ENCODE peak calls at places on chromosomes 16 and 17, in five cellular contexts. One of them, this sample, is unnamed.

GRCh38 chr17:49618112-49618611 is 42.5 kb downstream of the NXPH3 start:
- DNase-seq in stimulated activated CD8-positive, alpha-beta memory T cell treated with anti-CD3 and anti-CD28 coated beads, Interleukin-4, amount 100 ng/mL, for 1 hour: no peak
- DNase-seq in mesendoderm: no peak
- DNase-seq in OCI-LY7: no peak
- DNase-seq in HEK293T: no peak
- DNase-seq in this sample: no peak

GRCh38 chr17:19940722-19941464 is 36.7 kb downstream of the AKAP10 start:
- DNase-seq in OCI-LY7: no peak
- DNase-seq in mesendoderm: peak
- DNase-seq in stimulated activated CD8-positive, alpha-beta memory T cell treated with anti-CD3 and anti-CD28 coated beads, Interleukin-4, amount 100 ng/mL, for 1 hour: no peak
- DNase-seq in HEK293T: no peak
- DNase-seq in this sample: no peak

GRCh38 chr17:38731526-38732294 is 1.6 kb downstream of the CISD3 start:
- DNase-seq in OCI-LY7: no peak
- DNase-seq in HEK293T: no peak
- DNase-seq in mesendoderm: no peak
- DNase-seq in stimulated activated CD8-positive, alpha-beta memory T cell treated with anti-CD3 and anti-CD28 coated beads, Interleukin-4, amount 100 ng/mL, for 1 hour: no peak
- DNase-seq in this sample: no peak

GRCh38 chr17:2947996-2948550 is 115.3 kb downstream of the OR1D5 start:
- DNase-seq in HEK293T: no peak
- DNase-seq in OCI-LY7: no peak
- DNase-seq in stimulated activated CD8-positive, alpha-beta memory T cell treated with anti-CD3 and anti-CD28 coated beads, Interleukin-4, amount 100 ng/mL, for 1 hour: no peak
- DNase-seq in mesendoderm: no peak
- DNase-seq in this sample: no peak

GRCh38 chr16:984736-985135 is 3.2 kb downstream of the SOX8 start:
- DNase-seq in stimulated activated CD8-positive, alpha-beta memory T cell treated with anti-CD3 and anti-CD28 coated beads, Interleukin-4, amount 100 ng/mL, for 1 hour: no peak
- DNase-seq in mesendoderm: no peak
- DNase-seq in OCI-LY7: no peak
- DNase-seq in HEK293T: no peak
- DNase-seq in this sample: no peak

GRCh38 chr16:11687606-11688519 is 19.6 kb downstream of the SNN start:
- DNase-seq in stimulated activated CD8-positive, alpha-beta memory T cell treated with anti-CD3 and anti-CD28 coated beads, Interleukin-4, amount 100 ng/mL, for 1 hour: no peak
- DNase-seq in mesendoderm: no peak
- DNase-seq in OCI-LY7: peak
- DNase-seq in HEK293T: no peak
- DNase-seq in this sample: no peak

GRCh38 chr17:54196751-54197150 is 374.0 kb downstream of the KIF2B start:
- DNase-seq in stimulated activated CD8-positive, alpha-beta memory T cell treated with anti-CD3 and anti-CD28 coated beads, Interleukin-4, amount 100 ng/mL, for 1 hour: no peak
- DNase-seq in HEK293T: no peak
- DNase-seq in OCI-LY7: no peak
- DNase-seq in mesendoderm: no peak
- DNase-seq in this sample: no peak

GRCh38 chr17:62652251-62653001 is 25.0 kb downstream of the MRC2 start:
- DNase-seq in mesendoderm: peak
- DNase-seq in HEK293T: peak
- DNase-seq in OCI-LY7: no peak
- DNase-seq in stimulated activated CD8-positive, alpha-beta memory T cell treated with anti-CD3 and anti-CD28 coated beads, Interleukin-4, amount 100 ng/mL, for 1 hour: no peak
- DNase-seq in this sample: no peak

GRCh38 chr16:72940886-72941285 is 107.0 kb downstream of the ZFHX3 start:
- DNase-seq in stimulated activated CD8-positive, alpha-beta memory T cell treated with anti-CD3 and anti-CD28 coated beads, Interleukin-4, amount 100 ng/mL, for 1 hour: no peak
- DNase-seq in mesendoderm: no peak
- DNase-seq in OCI-LY7: no peak
- DNase-seq in HEK293T: no peak
- DNase-seq in this sample: no peak

GRCh38 chr16:89138843-89139520 is 32.6 kb upstream of the CDH15 start:
- DNase-seq in OCI-LY7: no peak
- DNase-seq in mesendoderm: no peak
- DNase-seq in HEK293T: no peak
- DNase-seq in stimulated activated CD8-positive, alpha-beta memory T cell treated with anti-CD3 and anti-CD28 coated beads, Interleukin-4, amount 100 ng/mL, for 1 hour: no peak
- DNase-seq in this sample: no peak

GRCh38 chr16:3012828-3013420 is at the start of gene CLDN9:
- DNase-seq in HEK293T: no peak
- DNase-seq in mesendoderm: peak
- DNase-seq in stimulated activated CD8-positive, alpha-beta memory T cell treated with anti-CD3 and anti-CD28 coated beads, Interleukin-4, amount 100 ng/mL, for 1 hour: no peak
- DNase-seq in OCI-LY7: no peak
- DNase-seq in this sample: no peak

GRCh38 chr16:46658925-46659324 is 30.1 kb downstream of the VPS35 start:
- DNase-seq in HEK293T: no peak
- DNase-seq in mesendoderm: no peak
- DNase-seq in stimulated activated CD8-positive, alpha-beta memory T cell treated with anti-CD3 and anti-CD28 coated beads, Interleukin-4, amount 100 ng/mL, for 1 hour: no peak
- DNase-seq in OCI-LY7: peak
- DNase-seq in this sample: no peak

GRCh38 chr17:77836557-77837041 is 121.9 kb upstream of the TNRC6C start:
- DNase-seq in OCI-LY7: no peak
- DNase-seq in HEK293T: no peak
- DNase-seq in stimulated activated CD8-positive, alpha-beta memory T cell treated with anti-CD3 and anti-CD28 coated beads, Interleukin-4, amount 100 ng/mL, for 1 hour: no peak
- DNase-seq in mesendoderm: no peak
- DNase-seq in this sample: no peak

GRCh38 chr16:82629441-82630027 is 2.8 kb downstream of the CDH13 start:
- DNase-seq in OCI-LY7: no peak
- DNase-seq in stimulated activated CD8-positive, alpha-beta memory T cell treated with anti-CD3 and anti-CD28 coated beads, Interleukin-4, amount 100 ng/mL, for 1 hour: no peak
- DNase-seq in mesendoderm: peak
- DNase-seq in HEK293T: no peak
- DNase-seq in this sample: no peak

GRCh38 chr17:9054146-9054545 is 32.8 kb downstream of the NTN1 start:
- DNase-seq in mesendoderm: peak
- DNase-seq in OCI-LY7: no peak
- DNase-seq in stimulated activated CD8-positive, alpha-beta memory T cell treated with anti-CD3 and anti-CD28 coated beads, Interleukin-4, amount 100 ng/mL, for 1 hour: no peak
- DNase-seq in HEK293T: no peak
- DNase-seq in this sample: no peak

GRCh38 chr17:45320931-45321461 is 4.2 kb upstream of the MAP3K14 start:
- DNase-seq in OCI-LY7: no peak
- DNase-seq in HEK293T: peak
- DNase-seq in mesendoderm: peak
- DNase-seq in stimulated activated CD8-positive, alpha-beta memory T cell treated with anti-CD3 and anti-CD28 coated beads, Interleukin-4, amount 100 ng/mL, for 1 hour: no peak
- DNase-seq in this sample: no peak

GRCh38 chr17:18191071-18191667 is 7.5 kb downstream of the ALKBH5 start:
- DNase-seq in stimulated activated CD8-positive, alpha-beta memory T cell treated with anti-CD3 and anti-CD28 coated beads, Interleukin-4, amount 100 ng/mL, for 1 hour: no peak
- DNase-seq in HEK293T: no peak
- DNase-seq in OCI-LY7: no peak
- DNase-seq in mesendoderm: no peak
- DNase-seq in this sample: no peak

GRCh38 chr16:22326369-22326652 is 29.1 kb downstream of the POLR3E start:
- DNase-seq in HEK293T: no peak
- DNase-seq in OCI-LY7: no peak
- DNase-seq in stimulated activated CD8-positive, alpha-beta memory T cell treated with anti-CD3 and anti-CD28 coated beads, Interleukin-4, amount 100 ng/mL, for 1 hour: no peak
- DNase-seq in mesendoderm: no peak
- DNase-seq in this sample: no peak

GRCh38 chr17:68860941-68861340 is 94.3 kb downstream of the ABCA8 start:
- DNase-seq in mesendoderm: no peak
- DNase-seq in OCI-LY7: no peak
- DNase-seq in HEK293T: no peak
- DNase-seq in stimulated activated CD8-positive, alpha-beta memory T cell treated with anti-CD3 and anti-CD28 coated beads, Interleukin-4, amount 100 ng/mL, for 1 hour: no peak
- DNase-seq in this sample: no peak

GRCh38 chr16:20781697-20782096 is 17.9 kb downstream of the ACSM3 start:
- DNase-seq in HEK293T: no peak
- DNase-seq in OCI-LY7: no peak
- DNase-seq in stimulated activated CD8-positive, alpha-beta memory T cell treated with anti-CD3 and anti-CD28 coated beads, Interleukin-4, amount 100 ng/mL, for 1 hour: no peak
- DNase-seq in mesendoderm: no peak
- DNase-seq in this sample: no peak

GRCh38 chr17:52828621-52829020 is 670.1 kb upstream of the CA10 start:
- DNase-seq in stimulated activated CD8-positive, alpha-beta memory T cell treated with anti-CD3 and anti-CD28 coated beads, Interleukin-4, amount 100 ng/mL, for 1 hour: no peak
- DNase-seq in HEK293T: no peak
- DNase-seq in OCI-LY7: no peak
- DNase-seq in mesendoderm: no peak
- DNase-seq in this sample: no peak

GRCh38 chr17:70810609-70811008 is 641.3 kb downstream of the KCNJ2 start:
- DNase-seq in HEK293T: no peak
- DNase-seq in OCI-LY7: no peak
- DNase-seq in mesendoderm: no peak
- DNase-seq in stimulated activated CD8-positive, alpha-beta memory T cell treated with anti-CD3 and anti-CD28 coated beads, Interleukin-4, amount 100 ng/mL, for 1 hour: no peak
- DNase-seq in this sample: no peak

GRCh38 chr17:7767425-7768021 is 50.0 kb downstream of the DNAH2 start:
- DNase-seq in mesendoderm: peak
- DNase-seq in OCI-LY7: no peak
- DNase-seq in HEK293T: no peak
- DNase-seq in stimulated activated CD8-positive, alpha-beta memory T cell treated with anti-CD3 and anti-CD28 coated beads, Interleukin-4, amount 100 ng/mL, for 1 hour: no peak
- DNase-seq in this sample: no peak

GRCh38 chr17:81291662-81292061 is 3.4 kb downstream of the SLC38A10 start:
- DNase-seq in HEK293T: peak
- DNase-seq in OCI-LY7: peak
- DNase-seq in mesendoderm: peak
- DNase-seq in stimulated activated CD8-positive, alpha-beta memory T cell treated with anti-CD3 and anti-CD28 coated beads, Interleukin-4, amount 100 ng/mL, for 1 hour: peak
- DNase-seq in this sample: no peak

GRCh38 chr16:76461836-76462235 is 184.6 kb downstream of the CNTNAP4 start:
- DNase-seq in stimulated activated CD8-positive, alpha-beta memory T cell treated with anti-CD3 and anti-CD28 coated beads, Interleukin-4, amount 100 ng/mL, for 1 hour: no peak
- DNase-seq in HEK293T: no peak
- DNase-seq in mesendoderm: no peak
- DNase-seq in OCI-LY7: no peak
- DNase-seq in this sample: no peak

GRCh38 chr16:60181542-60181941 is 1447.4 kb upstream of the GOT2 start:
- DNase-seq in OCI-LY7: no peak
- DNase-seq in mesendoderm: no peak
- DNase-seq in stimulated activated CD8-positive, alpha-beta memory T cell treated with anti-CD3 and anti-CD28 coated beads, Interleukin-4, amount 100 ng/mL, for 1 hour: no peak
- DNase-seq in HEK293T: no peak
- DNase-seq in this sample: no peak

GRCh38 chr16:73028721-73029361 is 19.1 kb downstream of the ZFHX3 start:
- DNase-seq in mesendoderm: peak
- DNase-seq in HEK293T: no peak
- DNase-seq in stimulated activated CD8-positive, alpha-beta memory T cell treated with anti-CD3 and anti-CD28 coated beads, Interleukin-4, amount 100 ng/mL, for 1 hour: no peak
- DNase-seq in OCI-LY7: no peak
- DNase-seq in this sample: no peak

GRCh38 chr16:31179153-31179746 is 689 bp upstream of the FUS start:
- DNase-seq in HEK293T: no peak
- DNase-seq in OCI-LY7: no peak
- DNase-seq in mesendoderm: no peak
- DNase-seq in stimulated activated CD8-positive, alpha-beta memory T cell treated with anti-CD3 and anti-CD28 coated beads, Interleukin-4, amount 100 ng/mL, for 1 hour: no peak
- DNase-seq in this sample: no peak

GRCh38 chr17:57373756-57374155 is 117.4 kb downstream of the MSI2 start:
- DNase-seq in mesendoderm: no peak
- DNase-seq in stimulated activated CD8-positive, alpha-beta memory T cell treated with anti-CD3 and anti-CD28 coated beads, Interleukin-4, amount 100 ng/mL, for 1 hour: no peak
- DNase-seq in OCI-LY7: no peak
- DNase-seq in HEK293T: no peak
- DNase-seq in this sample: no peak

GRCh38 chr16:84199097-84199496 is 8.1 kb downstream of the ADAD2 start:
- DNase-seq in mesendoderm: no peak
- DNase-seq in OCI-LY7: no peak
- DNase-seq in HEK293T: no peak
- DNase-seq in stimulated activated CD8-positive, alpha-beta memory T cell treated with anti-CD3 and anti-CD28 coated beads, Interleukin-4, amount 100 ng/mL, for 1 hour: no peak
- DNase-seq in this sample: no peak

This sample was measured in substantia nigra.